ENCODE peak calls at places on chromosomes 6 and 20, in six cellular contexts. K, G, D, U, M and Z are unnamed samples. For H3K4me1, the result is how much of the 10 kb centered on the place peaks cover.

GRCh38 chr6:150667977-150668716 is 68.5 kb downstream of the PLEKHG1 start:
- DNase-seq in K (peak), G (peak), D (peak), U (peak), M (peak), Z (peak)

GRCh38 chr6:20952605-20953004 is 418.3 kb downstream of the CDKAL1 start:
- DNase-seq in K (peak), G (no peak), D (no peak), U (no peak), M (no peak), Z (no peak)

GRCh38 chr6:144232434-144233223 is 52.5 kb upstream of the UTRN start:
- DNase-seq in K (peak), G (no peak), D (no peak), U (no peak), M (no peak), Z (no peak)

GRCh38 chr20:9609892-9610502 is 95.6 kb downstream of the LAMP5 start:
- DNase-seq in K (peak), G (peak), D (no peak), U (peak), M (peak), Z (no peak)

GRCh38 chr20:58895099-58895795 is 42.7 kb downstream of the GNAS start:
- DNase-seq in K (no peak), G (no peak), D (no peak), U (no peak), M (no peak), Z (no peak)

GRCh38 chr6:159654483-159655098 is 38.5 kb downstream of the SOD2 start:
- DNase-seq in K (peak), G (no peak), D (no peak), U (no peak), M (no peak), Z (no peak)

GRCh38 chr6:166277021-166277420 is 31.2 kb downstream of the PRR18 start:
- DNase-seq in K (no peak), G (no peak), D (no peak), U (no peak), M (no peak), Z (no peak)

GRCh38 chr20:6562111-6562510 is 205.4 kb upstream of the BMP2 start:
- DNase-seq in K (peak), G (no peak), D (no peak), U (no peak), M (no peak), Z (no peak)

GRCh38 chr6:143062551-143062950 is 1.9 kb downstream of the AIG1 start:
- DNase-seq in K (no peak), G (no peak), D (no peak), U (no peak), M (no peak), Z (no peak)

GRCh38 chr6:5084787-5085637 is at the start of gene PPP1R3G:
- DNase-seq in K (peak), G (peak), D (peak), U (peak), M (peak), Z (no peak)

GRCh38 chr6:162149786-162150185 is 577.8 kb downstream of the PRKN start:
- DNase-seq in K (no peak), G (no peak), D (no peak), U (no peak), M (no peak), Z (no peak)

GRCh38 chr6:30322527-30323501 is 3.9 kb upstream of the TRIM39 start:
- DNase-seq in K (peak), G (no peak), D (no peak), U (no peak), M (no peak), Z (no peak)
- H3K4me1 ChIP-seq in K (under half), G (under half), D (under half), U (under half), M (under half), Z (under half)

DNA sequence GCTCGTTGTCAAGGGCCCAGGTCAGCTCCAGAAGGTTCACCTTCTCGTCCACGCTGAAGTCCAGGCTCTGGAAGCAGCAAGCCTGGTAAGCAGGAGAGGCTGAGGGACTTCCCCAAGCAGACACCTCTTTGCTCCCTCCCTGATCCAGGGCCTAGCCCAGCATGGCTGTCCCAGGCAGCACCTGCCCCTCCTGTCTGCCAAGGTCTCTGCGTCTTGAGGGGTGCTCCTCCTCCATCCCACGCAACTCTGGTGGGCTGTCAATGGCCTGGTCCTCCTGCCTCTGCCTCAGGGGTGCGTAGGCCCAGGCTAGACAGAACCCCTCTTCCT is 87.1 kb downstream of the NINL start:
- DNase-seq in K (no peak), G (no peak), D (peak), U (no peak), M (no peak), Z (no peak)
- H3K4me1 ChIP-seq in K (under half), G (under half), D (under half), U (under half), M (under half), Z (under half)

DNA sequence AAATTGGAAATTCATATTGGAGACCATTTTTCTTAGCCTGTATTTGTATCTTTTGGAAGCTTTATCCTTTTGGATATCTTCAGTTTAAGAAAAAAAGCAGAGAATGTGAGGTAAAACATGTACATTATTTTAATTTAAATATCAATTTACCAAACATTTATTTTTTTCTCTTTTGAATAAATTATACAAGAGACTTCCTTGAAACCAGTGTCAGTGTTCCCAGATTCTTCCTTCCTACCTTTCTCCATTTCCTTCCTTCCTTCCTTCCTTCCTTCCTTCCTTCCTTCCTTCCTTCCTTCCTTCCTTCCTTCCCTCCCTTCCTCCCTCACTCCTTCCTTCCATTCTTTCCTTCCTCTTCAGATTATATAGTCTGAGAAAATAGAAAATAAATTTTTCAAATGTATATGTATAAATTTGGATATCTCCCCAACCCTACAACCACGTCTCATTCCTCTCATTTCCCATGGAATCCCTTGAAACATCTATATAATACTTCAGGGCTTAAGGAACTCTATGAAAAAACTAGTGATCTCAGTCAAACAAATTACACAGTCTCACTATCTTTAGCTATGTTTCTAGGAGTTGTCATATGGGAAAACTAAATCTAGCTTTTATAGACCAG is 528.4 kb downstream of the GRIK2 start:
- DNase-seq in K (no peak), G (no peak), D (no peak), U (no peak), M (no peak), Z (no peak)
- H3K4me1 ChIP-seq in K (under half), G (under half), D (under half), U (under half), M (under half), Z (under half)

GRCh38 chr6:37821449-37821848 is 1.9 kb downstream of the ZFAND3 start:
- DNase-seq in K (no peak), G (no peak), D (no peak), U (no peak), M (no peak), Z (no peak)

GRCh38 chr6:37826993-37827392 is 7.5 kb downstream of the ZFAND3 start:
- DNase-seq in K (no peak), G (no peak), D (no peak), U (no peak), M (no peak), Z (no peak)

GRCh38 chr6:37826188-37826587 is 6.7 kb downstream of the ZFAND3 start:
- DNase-seq in K (no peak), G (no peak), D (no peak), U (no peak), M (no peak), Z (no peak)

GRCh38 chr6:37822851-37823682 is 3.5 kb downstream of the ZFAND3 start:
- DNase-seq in K (no peak), G (peak), D (no peak), U (peak), M (no peak), Z (no peak)

GRCh38 chr6:37824170-37824569 is 4.6 kb downstream of the ZFAND3 start:
- DNase-seq in K (no peak), G (no peak), D (no peak), U (no peak), M (no peak), Z (no peak)
- H3K4me1 ChIP-seq in K (under half), G (half or more), D (under half), U (under half), M (under half), Z (under half)

DNA sequence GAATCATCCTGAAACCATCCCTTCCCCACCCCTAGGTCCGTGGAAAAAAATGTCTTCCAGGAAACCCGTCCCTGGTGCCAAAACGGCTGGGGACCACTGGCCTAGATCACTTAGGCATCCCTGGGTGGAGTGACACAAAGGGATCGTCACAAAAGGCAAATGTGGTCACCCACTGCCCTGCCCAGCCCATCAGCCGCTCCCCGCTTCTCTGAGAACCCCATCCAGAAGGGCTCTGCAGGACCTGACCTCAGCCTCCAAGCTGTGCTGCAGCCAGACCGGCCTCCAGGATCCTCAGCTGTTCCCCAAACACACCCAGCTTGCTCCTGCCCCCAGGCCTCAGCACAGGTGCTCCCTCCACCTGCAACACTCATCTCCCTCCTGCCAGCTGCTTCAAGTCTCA is 61.6 kb downstream of the PREX1 start:
- DNase-seq in K (no peak), G (no peak), D (no peak), U (no peak), M (no peak), Z (peak)
- H3K4me1 ChIP-seq in K (under half), G (under half), D (under half), U (under half), M (under half), Z (under half)

GRCh38 chr6:105424177-105424783 is 21.4 kb upstream of the PREP start:
- DNase-seq in K (peak), G (peak), D (no peak), U (peak), M (peak), Z (no peak)
- H3K4me1 ChIP-seq in K (under half), G (under half), D (under half), U (under half), M (under half), Z (under half)